ENCODE peak calls at places on chromosomes 3 and 15, in four cellular contexts. X is astrocyte, D is astrocyte of the spinal cord, V is gastrocnemius medialis. A is an unnamed sample.

GRCh38 chr3:179027326-179027900 is 44.2 kb downstream of the ZMAT3 start:
- DNase-seq in D (peak), V (no peak), X (peak), A (peak)

GRCh38 chr15:66993874-66994696 is 71.3 kb upstream of the SMAD3 start:
- DNase-seq in D (no peak), X (no peak), V (no peak), A (no peak)

GRCh38 chr3:156180077-156180476 is 59.7 kb downstream of the KCNAB1 start:
- DNase-seq in V (no peak), X (peak), D (peak), A (peak)

GRCh38 chr3:81492048-81492447 is 269.4 kb downstream of the GBE1 start:
- DNase-seq in V (no peak), D (no peak), X (no peak), A (peak)

GRCh38 chr3:149077638-149078037 is 8.7 kb downstream of the HLTF start:
- DNase-seq in V (no peak), D (peak), X (peak), A (peak)

GRCh38 chr3:152738656-152739055 is 96.3 kb upstream of the P2RY1 start:
- DNase-seq in D (peak), X (peak), V (no peak), A (peak)

GRCh38 chr3:15753056-15753710 is 44.6 kb downstream of the ANKRD28 start:
- DNase-seq in X (no peak), V (no peak), D (no peak), A (no peak)

GRCh38 chr3:165994293-165994692 is 157.1 kb upstream of the BCHE start:
- DNase-seq in D (no peak), V (no peak), X (no peak), A (no peak)

GRCh38 chr3:133509482-133509881 is 64.0 kb upstream of the CDV3 start:
- DNase-seq in D (no peak), V (no peak), X (no peak), A (no peak)

GRCh38 chr15:22952826-22953579 is 27.2 kb downstream of the CYFIP1 start:
- DNase-seq in D (no peak), X (no peak), V (no peak), A (peak)

GRCh38 chr3:179615458-179616173 is 11.0 kb downstream of the NDUFB5 start:
- DNase-seq in V (no peak), X (no peak), D (no peak), A (peak)

GRCh38 chr3:187916072-187916471 is 170.8 kb upstream of the BCL6 start:
- DNase-seq in X (no peak), D (no peak), V (no peak), A (no peak)

GRCh38 chr3:69499899-69500316 is 114.0 kb upstream of the FRMD4B start:
- DNase-seq in X (no peak), V (peak), D (peak), A (no peak)

GRCh38 chr3:38613426-38613825 is 36.1 kb downstream of the SCN5A start:
- DNase-seq in V (no peak), X (no peak), D (no peak), A (no peak)

GRCh38 chr3:74613060-74613459 is 1.4 kb downstream of the CNTN3 start:
- DNase-seq in D (no peak), V (no peak), X (peak), A (peak)

GRCh38 chr3:13002398-13003124 is 70.7 kb downstream of the IQSEC1 start:
- DNase-seq in D (peak), X (peak), V (no peak), A (no peak)

GRCh38 chr3:41125258-41125657 is 74.0 kb upstream of the CTNNB1 start:
- DNase-seq in D (no peak), X (no peak), V (no peak), A (no peak)

GRCh38 chr3:41127414-41127813 is 71.9 kb upstream of the CTNNB1 start:
- DNase-seq in V (no peak), D (no peak), X (no peak), A (no peak)

GRCh38 chr3:41126961-41127360 is 72.3 kb upstream of the CTNNB1 start:
- DNase-seq in X (no peak), V (no peak), D (no peak), A (no peak)

GRCh38 chr3:41129731-41130130 is 69.6 kb upstream of the CTNNB1 start:
- DNase-seq in D (no peak), V (no peak), X (no peak), A (no peak)

GRCh38 chr3:41126475-41126874 is 72.8 kb upstream of the CTNNB1 start:
- DNase-seq in V (no peak), D (no peak), X (no peak), A (no peak)
- TF ChIP-seq CTCF in V (no peak), D (no peak), X (no peak), A (no peak)

GRCh38 chr15:82830427-82831173 is 21.2 kb downstream of the WHAMM start:
- DNase-seq in D (no peak), V (no peak), X (no peak), A (no peak)

GRCh38 chr15:82832601-82833209 is 23.3 kb downstream of the WHAMM start:
- DNase-seq in V (no peak), D (peak), X (peak), A (peak)

GRCh38 chr15:82831894-82832600 is 22.6 kb downstream of the WHAMM start:
- DNase-seq in V (no peak), X (no peak), D (no peak), A (no peak)

GRCh38 chr15:82835391-82835917 is 26.0 kb downstream of the WHAMM start:
- DNase-seq in V (no peak), D (no peak), X (no peak), A (no peak)

GRCh38 chr15:82833283-82833682 is 23.9 kb downstream of the WHAMM start:
- DNase-seq in X (no peak), V (no peak), D (no peak), A (no peak)
- H3K4me3 ChIP-seq in X (peak), V (no peak), D (no peak), A (no peak)

GRCh38 chr3:113275876-113276580 is 64.7 kb downstream of the BOC start:
- DNase-seq in D (peak), X (peak), V (no peak), A (peak)
- TF ChIP-seq CTCF in D (peak), X (no peak), V (no peak), A (peak)

GRCh38 chr15:70094690-70095311 is 2.9 kb downstream of the TLE3 start:
- DNase-seq in V (no peak), D (no peak), X (no peak), A (no peak)
- H3K4me3 ChIP-seq in V (peak), D (peak), X (peak), A (peak)

GRCh38 chr3:3196148-3196861 is 16.8 kb upstream of the CRBN start:
- DNase-seq in V (no peak), X (no peak), D (no peak), A (no peak)
- TF ChIP-seq CTCF in V (no peak), X (peak), D (peak), A (peak)